ENCODE peak calls at places on chromosomes 6 and 20, in ten cellular contexts. H, A, R, T, K, Y, V, F, M and Q are unnamed samples.

GRCh38 chr6:1131285-1132079 is 180.4 kb upstream of the FOXQ1 start:
- DNase-seq in H (no peak), V (peak; percentile 73), T (no peak), M (no peak), F (no peak), R (peak; percentile 29), A (no peak), Y (no peak), K (peak; percentile 31), Q (peak; percentile 61)

GRCh38 chr20:8964944-8965562 is 103.8 kb upstream of the PLCB4 start:
- DNase-seq in V (no peak), R (no peak), M (no peak), Y (no peak), K (no peak), F (no peak), A (no peak), H (no peak), T (no peak), Q (no peak)

GRCh38 chr6:141208101-141208500 is 924.6 kb upstream of the GJE1 start:
- DNase-seq in K (no peak), R (no peak), M (no peak), V (no peak), F (no peak), Y (no peak), H (no peak), T (no peak), A (no peak), Q (no peak)

GRCh38 chr6:53529324-53530036 is 15.4 kb downstream of the GCLC start:
- DNase-seq in R (no peak), T (no peak), F (no peak), Y (peak; percentile 22), M (no peak), V (no peak), K (no peak), A (no peak), H (peak; percentile 25), Q (no peak)

GRCh38 chr6:81003156-81003555 is 749.3 kb downstream of the TENT5A start:
- DNase-seq in A (no peak), F (no peak), T (no peak), Y (no peak), V (peak; percentile 2), R (no peak), H (no peak), M (no peak), K (no peak), Q (no peak)

GRCh38 chr6:145736854-145737181 is 1.5 kb upstream of the EPM2A start:
- DNase-seq in V (peak; percentile 41), T (no peak), K (no peak), R (no peak), H (no peak), F (no peak), A (no peak), M (no peak), Y (no peak), Q (no peak)

GRCh38 chr6:20458051-20458894 is 56.6 kb downstream of the E2F3 start:
- DNase-seq in K (no peak), A (no peak), R (no peak), T (no peak), Y (no peak), M (no peak), H (no peak), V (no peak), F (no peak), Q (no peak)

GRCh38 chr20:47236639-47236900 is 119.9 kb downstream of the ZMYND8 start:
- DNase-seq in K (no peak), A (no peak), H (no peak), V (no peak), F (no peak), T (no peak), M (no peak), Y (no peak), R (no peak), Q (no peak)

GRCh38 chr6:104887350-104887749 is 27.6 kb upstream of the HACE1 start:
- DNase-seq in M (no peak), F (no peak), R (no peak), K (no peak), T (no peak), A (no peak), H (no peak), V (peak; percentile 16), Y (peak; percentile 32), Q (peak; percentile 7)

GRCh38 chr20:3847419-3847940 is 846 bp downstream of the MAVS start:
- DNase-seq in Y (no peak), M (no peak), H (no peak), A (no peak), V (no peak), R (no peak), F (no peak), T (no peak), K (no peak), Q (no peak)

GRCh38 chr20:50050660-50051308 is 62.2 kb downstream of the UBE2V1 start:
- DNase-seq in V (peak; percentile 55), A (no peak), M (no peak), R (no peak), F (no peak), Y (no peak), H (no peak), K (no peak), T (no peak), Q (no peak)

GRCh38 chr6:22194188-22194921 is 102.5 kb downstream of the PRL start:
- DNase-seq in H (no peak), Y (no peak), R (no peak), M (no peak), T (no peak), F (no peak), A (no peak), K (no peak), V (peak; percentile 15), Q (no peak)

GRCh38 chr6:16625319-16626240 is 135.7 kb downstream of the ATXN1 start:
- DNase-seq in T (no peak), F (no peak), M (no peak), K (no peak), R (no peak), H (no peak), A (no peak), V (peak; percentile 21), Y (no peak), Q (no peak)

GRCh38 chr6:54700158-54700557 is 146.4 kb upstream of the FAM83B start:
- DNase-seq in Y (no peak), H (no peak), K (no peak), R (no peak), M (no peak), T (no peak), F (no peak), A (no peak), V (no peak), Q (no peak)

GRCh38 chr6:146594495-146594894 is 4.3 kb upstream of the ADGB start:
- DNase-seq in K (no peak), M (no peak), R (no peak), Y (no peak), F (no peak), H (no peak), A (no peak), V (no peak), T (no peak), Q (no peak)

GRCh38 chr6:33911488-33911887 is 107.7 kb upstream of the MLN start:
- DNase-seq in R (no peak), Y (no peak), H (no peak), T (no peak), K (no peak), F (no peak), A (no peak), V (no peak), M (no peak), Q (no peak)

GRCh38 chr20:37524859-37525708 is 2.6 kb downstream of the BLCAP start:
- DNase-seq in M (no peak), K (no peak), V (peak; percentile 32), R (no peak), F (no peak), A (no peak), H (no peak), T (no peak), Y (no peak), Q (no peak)

GRCh38 chr6:99711302-99711701 is 104.7 kb downstream of the PRDM13 start:
- DNase-seq in F (no peak), A (no peak), H (no peak), R (no peak), V (no peak), K (no peak), T (no peak), M (no peak), Y (no peak), Q (no peak)

GRCh38 chr6:31401403-31401802 is 2.0 kb upstream of the MICA start:
- DNase-seq in T (no peak), A (peak; percentile 57), F (peak; percentile 60), H (no peak), V (peak; percentile 81), K (no peak), R (no peak), M (peak; percentile 49), Y (no peak), Q (peak; percentile 44)

GRCh38 chr6:158763440-158764187 is 55.6 kb downstream of the EZR start:
- DNase-seq in V (no peak), M (no peak), T (no peak), R (no peak), K (no peak), A (no peak), H (no peak), F (no peak), Y (no peak), Q (no peak)

GRCh38 chr20:24756292-24757025 is 192.6 kb upstream of the CST7 start:
- DNase-seq in T (no peak), R (no peak), A (no peak), F (no peak), V (no peak), Y (no peak), K (no peak), H (no peak), M (no peak), Q (no peak)

GRCh38 chr20:33686984-33687366 is 790 bp upstream of the E2F1 start:
- DNase-seq in V (no peak), T (no peak), A (no peak), M (no peak), K (no peak), H (no peak), R (no peak), F (no peak), Y (no peak), Q (no peak)
- H3K4me3 ChIP-seq in V (peak overlapping the region; percentile 76), T (peak overlapping the region; percentile 34), A (peak overlapping the region; percentile 53), M (no peak overlapping the region), K (peak overlapping the region; percentile 48), H (no peak overlapping the region), R (peak overlapping the region; percentile 60), F (peak overlapping the region; percentile 42), Y (peak overlapping the region; percentile 6), Q (no peak overlapping the region)

GRCh38 chr6:71404967-71405278 is 116.3 kb downstream of the OGFRL1 start:
- DNase-seq in F (no peak), A (no peak), H (no peak), M (no peak), K (no peak), Y (no peak), R (no peak), T (no peak), V (no peak), Q (no peak)
- H3K4me3 ChIP-seq in F (no peak overlapping the region), A (peak overlapping the region; percentile 46), H (no peak overlapping the region), M (no peak overlapping the region), K (no peak overlapping the region), Y (no peak overlapping the region), R (peak overlapping the region; percentile 38), T (no peak overlapping the region), V (no peak overlapping the region), Q (no peak overlapping the region)

GRCh38 chr20:36305602-36306556 is at the start of gene DLGAP4:
- DNase-seq in A (no peak), K (no peak), F (no peak), T (peak; percentile 38), H (no peak), M (no peak), V (peak; percentile 15), R (no peak), Y (peak; percentile 94), Q (no peak)
- H3K4me3 ChIP-seq in A (peak within 1 kb of the TSS; percentile 33), K (peak within 1 kb of the TSS; percentile 34), F (no peak within 1 kb of the TSS), T (no peak within 1 kb of the TSS), H (peak within 1 kb of the TSS; percentile 21), M (peak within 1 kb of the TSS; percentile 3), V (no peak within 1 kb of the TSS), R (peak within 1 kb of the TSS; percentile 51), Y (peak within 1 kb of the TSS; percentile 63), Q (no peak within 1 kb of the TSS)

GRCh38 chr20:57638173-57638894 is 18.1 kb upstream of the ZBP1 start:
- DNase-seq in V (no peak), R (no peak), H (no peak), A (no peak), Y (no peak), M (no peak), K (no peak), T (no peak), F (no peak), Q (no peak)
- H3K4me3 ChIP-seq in V (no peak overlapping the region), R (no peak overlapping the region), H (no peak overlapping the region), A (no peak overlapping the region), Y (no peak overlapping the region), M (no peak overlapping the region), K (no peak overlapping the region), T (no peak overlapping the region), F (no peak overlapping the region), Q (no peak overlapping the region)